ENCODE peak calls at places on chromosomes 5 and 9, in five cellular contexts. F is fibroblast of lung, H is breast epithelium, M is IMR-90, E is NB4. U is an unnamed sample.

GRCh38 chr5:147208134-147208533 is 26.7 kb upstream of the STK32A start:
- DNase-seq in F (no peak), H (no peak), M (no peak), E (no peak), U (no peak)

GRCh38 chr5:56168066-56168478 is 65.1 kb downstream of the ANKRD55 start:
- DNase-seq in F (peak; percentile 76), H (no peak), M (peak; percentile 78), E (peak; percentile 51), U (no peak)

GRCh38 chr5:43400082-43400481 is 12.1 kb downstream of the CCL28 start:
- DNase-seq in F (peak; percentile 51), H (no peak), M (peak; percentile 21), E (no peak), U (no peak)

GRCh38 chr5:9156282-9156681 is 389.6 kb downstream of the SEMA5A start:
- DNase-seq in F (peak; percentile 72), H (peak; percentile 28), M (peak; percentile 83), E (peak; percentile 76), U (no peak)

GRCh38 chr9:124180557-124180956 is 77.2 kb upstream of the NEK6 start:
- DNase-seq in F (peak; percentile 73), H (no peak), M (peak; percentile 45), E (no peak), U (no peak)

GRCh38 chr5:173498286-173498685 is 118.2 kb downstream of the BOD1 start:
- DNase-seq in F (peak; percentile 36), H (no peak), M (peak; percentile 64), E (no peak), U (peak; percentile 76)

GRCh38 chr5:33105521-33105941 is 335.2 kb upstream of the TARS1 start:
- DNase-seq in F (peak; percentile 57), H (no peak), M (peak; percentile 82), E (no peak), U (no peak)

GRCh38 chr5:180170111-180170809 is 38.8 kb downstream of the RASGEF1C start:
- DNase-seq in F (peak; percentile 20), H (peak; percentile 14), M (no peak), E (no peak), U (peak; percentile 81)

GRCh38 chr9:76810377-76810957 is 46.2 kb downstream of the PCA3 start:
- DNase-seq in F (peak; percentile 77), H (no peak), M (peak; percentile 72), E (peak; percentile 67), U (no peak)

GRCh38 chr9:123248630-123249029 is 19.8 kb downstream of the STRBP start:
- DNase-seq in F (no peak), H (no peak), M (no peak), E (no peak), U (no peak)

GRCh38 chr5:176822426-176823075 is 12.2 kb downstream of the UNC5A start:
- DNase-seq in F (no peak), H (no peak), M (no peak), E (no peak), U (no peak)

GRCh38 chr9:35035851-35036701 is 36.3 kb downstream of the VCP start:
- DNase-seq in F (peak; percentile 63), H (no peak), M (peak; percentile 38), E (no peak), U (no peak)

GRCh38 chr5:172113036-172113435 is 75.0 kb downstream of the STK10 start:
- DNase-seq in F (no peak), H (no peak), M (no peak), E (peak; percentile 97), U (no peak)

GRCh38 chr5:17169507-17169906 is 47.9 kb upstream of the BASP1 start:
- DNase-seq in F (peak; percentile 88), H (no peak), M (peak; percentile 92), E (no peak), U (no peak)

GRCh38 chr9:112537561-112537960 is 50.9 kb downstream of the KIAA1958 start:
- DNase-seq in F (no peak), H (no peak), M (no peak), E (no peak), U (no peak)

GRCh38 chr5:136427421-136427820 is 62.1 kb upstream of the TRPC7 start:
- DNase-seq in F (no peak), H (no peak), M (no peak), E (no peak), U (no peak)

GRCh38 chr5:124747770-124748686 is 1.6 kb upstream of the ZNF608 start:
- DNase-seq in F (peak; percentile 60), H (no peak), M (peak; percentile 44), E (peak; percentile 25), U (no peak)
- TF ChIP-seq CTCF in F (no peak), H (no peak), M (no peak), E (no peak), U (no peak)

DNA sequence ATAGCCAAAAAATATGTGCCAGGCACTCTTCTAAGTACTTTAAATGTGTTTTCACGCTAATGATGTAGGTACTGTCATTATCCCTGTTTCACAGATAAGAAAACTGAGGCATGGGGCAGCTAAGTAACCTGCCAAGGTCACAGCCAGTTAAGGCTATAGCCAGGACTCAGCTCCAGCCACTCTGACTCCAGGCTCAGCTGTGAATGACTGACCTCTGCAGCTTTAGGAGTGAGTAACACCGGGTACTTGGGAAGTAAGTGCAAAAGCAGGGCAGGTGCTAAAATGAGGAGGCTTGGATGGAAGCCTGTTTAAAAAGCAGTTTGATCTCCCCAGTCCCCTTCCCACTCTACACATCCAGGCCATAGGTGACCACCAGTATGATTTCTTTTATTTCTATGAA is 10.6 kb upstream of the SHC3 start:
- DNase-seq in F (no peak), H (no peak), M (no peak), E (no peak), U (no peak)
- TF ChIP-seq CTCF in F (no peak), H (no peak), M (no peak), E (no peak), U (no peak)

GRCh38 chr5:108924457-108924961 is 176.8 kb downstream of the FER start:
- DNase-seq in F (no peak), H (no peak), M (no peak), E (peak; percentile 8), U (no peak)
- TF ChIP-seq CTCF in F (no peak), H (no peak), M (no peak), E (no peak), U (peak; percentile 13)

DNA sequence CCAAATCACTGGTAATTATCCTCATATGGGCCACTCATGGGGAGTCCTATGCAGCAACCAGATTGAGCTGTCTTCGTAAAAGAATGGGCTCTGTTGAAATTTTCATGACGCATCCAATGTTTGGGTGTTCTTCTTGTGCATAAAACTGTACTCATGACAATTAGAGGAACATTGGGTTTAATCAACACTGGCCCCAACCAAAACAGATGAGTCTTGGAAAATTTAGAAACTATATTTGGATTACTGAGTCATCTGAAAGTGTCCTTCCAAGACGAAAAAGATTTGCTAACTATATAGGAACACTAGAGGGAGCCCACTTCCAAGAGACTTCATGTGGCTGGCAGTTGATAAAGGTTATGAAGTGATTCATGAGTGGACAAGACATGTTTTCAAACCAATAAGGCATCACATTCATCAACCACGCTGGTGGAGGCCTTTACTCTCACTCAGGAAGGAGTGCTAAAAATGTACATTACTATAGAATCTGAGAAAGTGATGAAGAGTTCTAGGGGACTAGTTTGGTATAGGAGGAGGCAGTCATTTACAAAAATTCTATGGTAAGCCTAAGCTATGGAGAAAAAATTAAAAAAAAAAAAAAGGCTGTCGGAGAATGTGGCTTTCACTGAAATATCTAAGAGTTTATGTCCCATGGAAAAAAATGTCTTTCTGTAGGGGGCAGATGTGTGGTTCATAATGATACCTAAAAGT is 313.5 kb downstream of the PRDM9 start:
- DNase-seq in F (peak; percentile 50), H (no peak), M (peak; percentile 1), E (peak; percentile 48), U (no peak)
- TF ChIP-seq CTCF in F (no peak), H (no peak), M (peak; percentile 12), E (peak; percentile 38), U (peak; percentile 61)

U was measured in osteocyte.